ENCODE peak calls at places on chromosome 5, in five cellular contexts. F is globus pallidus, X is GDM1, P is GM13976, S is NCI-H748 treated with DMSO at 0.1 percent for 48 hours. C is an unnamed sample.

GRCh38 chr5:152819891-152820290 is 414.8 kb upstream of the NMUR2 start:
- DNase-seq in P (no peak), X (no peak), S (no peak), F (no peak), C (no peak)

GRCh38 chr5:79754865-79755555 is 65.4 kb downstream of the CMYA5 start:
- DNase-seq in X (no peak), P (no peak), S (no peak), F (no peak), C (no peak)

GRCh38 chr5:56447656-56448055 is 214.5 kb upstream of the ANKRD55 start:
- DNase-seq in P (no peak), F (no peak), S (no peak), X (no peak), C (no peak)

GRCh38 chr5:62494772-62495171 is 82.2 kb downstream of the IPO11 start:
- DNase-seq in X (no peak), S (no peak), P (peak; percentile 12), F (no peak), C (no peak)

GRCh38 chr5:89168766-89169165 is 285.8 kb upstream of the MEF2C start:
- DNase-seq in F (no peak), X (no peak), S (no peak), P (peak; percentile 20), C (no peak)

GRCh38 chr5:123670981-123671557 is 159.1 kb downstream of the CSNK1G3 start:
- DNase-seq in S (peak; percentile 76), P (peak; percentile 29), F (peak; percentile 66), X (no peak), C (peak; percentile 31)

GRCh38 chr5:135450328-135450727 is 1.8 kb downstream of the TIFAB start:
- DNase-seq in S (no peak), X (no peak), F (no peak), P (no peak), C (no peak)

GRCh38 chr5:180214870-180215737 is 6.1 kb upstream of the RASGEF1C start:
- DNase-seq in X (no peak), P (no peak), F (no peak), S (no peak), C (no peak)

GRCh38 chr5:144170276-144171024 is at the start of the genes KCTD16 and YIPF5:
- DNase-seq in S (peak; percentile 91), X (peak; percentile 91), F (peak; percentile 91), P (peak; percentile 95), C (peak; percentile 95)

GRCh38 chr5:43691893-43692292 is 88.9 kb downstream of the NNT start:
- DNase-seq in P (no peak), F (no peak), X (no peak), S (no peak), C (no peak)

GRCh38 chr5:109479260-109479860 is 69.6 kb upstream of the PJA2 start:
- DNase-seq in X (no peak), F (no peak), S (no peak), P (peak; percentile 16), C (no peak)

GRCh38 chr5:179227578-179228311 is 117.5 kb downstream of the ADAMTS2 start:
- DNase-seq in F (no peak), P (no peak), S (no peak), X (no peak), C (no peak)

GRCh38 chr5:55480781-55481180 is 54.0 kb downstream of the PLPP1 start:
- DNase-seq in F (no peak), S (no peak), X (no peak), P (no peak), C (no peak)

GRCh38 chr5:3780907-3781306 is 185.3 kb downstream of the IRX1 start:
- DNase-seq in X (no peak), S (no peak), P (no peak), F (no peak), C (no peak)

GRCh38 chr5:76386360-76386759 is 16.7 kb upstream of the IQGAP2 start:
- DNase-seq in F (no peak), P (no peak), S (no peak), X (no peak), C (no peak)

GRCh38 chr5:137954131-137954879 is 65.0 kb downstream of the PKD2L2 start:
- DNase-seq in F (no peak), S (no peak), X (no peak), P (no peak), C (no peak)

GRCh38 chr5:55700745-55701144 is 11.4 kb downstream of the SLC38A9 start:
- DNase-seq in F (no peak), S (no peak), P (no peak), X (no peak), C (no peak)

GRCh38 chr5:127652952-127653611 is 4.2 kb downstream of the CTXN3 start:
- DNase-seq in S (no peak), X (no peak), F (no peak), P (no peak), C (no peak)

GRCh38 chr5:138760448-138761110 is 7.4 kb downstream of the CTNNA1 start:
- DNase-seq in S (no peak), X (no peak), F (no peak), P (no peak), C (no peak)

GRCh38 chr5:138790684-138791083 is 37.5 kb downstream of the CTNNA1 start:
- DNase-seq in S (no peak), P (no peak), F (no peak), X (no peak), C (no peak)

GRCh38 chr5:172437445-172438303 is 16.7 kb downstream of the SH3PXD2B start:
- DNase-seq in X (no peak), P (no peak), S (peak; percentile 90), F (peak; percentile 68), C (peak; percentile 91)

GRCh38 chr5:160183075-160183474 is 46.2 kb upstream of the FABP6 start:
- DNase-seq in S (no peak), P (no peak), F (no peak), X (no peak), C (no peak)

GRCh38 chr5:44779167-44779566 is 29.6 kb upstream of the MRPS30 start:
- DNase-seq in F (no peak), P (no peak), X (no peak), S (no peak), C (no peak)

GRCh38 chr5:88770290-88771257 is 112.4 kb downstream of the MEF2C start:
- DNase-seq in S (no peak), P (no peak), F (no peak), X (no peak), C (no peak)

GRCh38 chr5:139949710-139950109 is 93.4 kb downstream of the NRG2 start:
- DNase-seq in F (peak; percentile 24), P (no peak), X (no peak), S (no peak), C (no peak)

GRCh38 chr5:156460496-156460895 is 133.5 kb downstream of the SGCD start:
- DNase-seq in F (no peak), X (no peak), S (no peak), P (no peak), C (no peak)

GRCh38 chr5:111697215-111697614 is 59.8 kb downstream of the NREP start:
- DNase-seq in P (no peak), F (no peak), S (peak; percentile 58), X (no peak), C (no peak)

GRCh38 chr5:81420039-81420667 is 26.2 kb upstream of the ACOT12 start:
- DNase-seq in S (no peak), P (no peak), X (peak; percentile 19), F (peak; percentile 50), C (peak; percentile 24)

C was measured in PC-9.